ENCODE peak calls at places on chromosomes 4 and X, in ten cellular contexts. One of them, this sample, is unnamed.

GRCh38 chr4:118814901-118815300 is 21.0 kb downstream of the SEC24D start:
- DNase-seq in fibroblast of lung: no peak
- DNase-seq in mesenchymal stem cell: no peak
- DNase-seq in neural progenitor cell: no peak
- DNase-seq in H1: no peak
- DNase-seq in K562: no peak
- DNase-seq in neuronal stem cell: no peak
- DNase-seq in SK-N-SH: no peak
- DNase-seq in IMR-90: no peak
- DNase-seq in mammary epithelial cell: no peak
- DNase-seq in this sample: no peak

GRCh38 chrX:132015875-132016274 is 7.2 kb upstream of the STK26 start:
- DNase-seq in fibroblast of lung: no peak
- DNase-seq in mesenchymal stem cell: no peak
- DNase-seq in neural progenitor cell: no peak
- DNase-seq in H1: no peak
- DNase-seq in K562: no peak
- DNase-seq in neuronal stem cell: no peak
- DNase-seq in SK-N-SH: no peak
- DNase-seq in IMR-90: no peak
- DNase-seq in mammary epithelial cell: no peak
- DNase-seq in this sample: no peak

GRCh38 chr4:85763207-85763606 is 288.3 kb downstream of the ARHGAP24 start:
- DNase-seq in fibroblast of lung: no peak
- DNase-seq in mesenchymal stem cell: no peak
- DNase-seq in neural progenitor cell: no peak
- DNase-seq in H1: no peak
- DNase-seq in K562: no peak
- DNase-seq in neuronal stem cell: no peak
- DNase-seq in SK-N-SH: no peak
- DNase-seq in IMR-90: no peak
- DNase-seq in mammary epithelial cell: no peak
- DNase-seq in this sample: no peak

GRCh38 chrX:16573781-16574180 is 76.2 kb upstream of the S100G start:
- DNase-seq in fibroblast of lung: peak
- DNase-seq in mesenchymal stem cell: peak
- DNase-seq in neural progenitor cell: no peak
- DNase-seq in H1: no peak
- DNase-seq in K562: no peak
- DNase-seq in neuronal stem cell: no peak
- DNase-seq in SK-N-SH: no peak
- DNase-seq in IMR-90: peak
- DNase-seq in mammary epithelial cell: peak
- DNase-seq in this sample: no peak

GRCh38 chrX:79146552-79147390 is 2.3 kb downstream of the GPR174 start:
- DNase-seq in fibroblast of lung: no peak
- DNase-seq in mesenchymal stem cell: no peak
- DNase-seq in neural progenitor cell: no peak
- DNase-seq in H1: no peak
- DNase-seq in K562: no peak
- DNase-seq in neuronal stem cell: no peak
- DNase-seq in SK-N-SH: no peak
- DNase-seq in IMR-90: no peak
- DNase-seq in mammary epithelial cell: no peak
- DNase-seq in this sample: no peak

GRCh38 chr4:52659722-52660261 is 691 bp upstream of the USP46 start:
- DNase-seq in fibroblast of lung: peak
- DNase-seq in mesenchymal stem cell: peak
- DNase-seq in neural progenitor cell: peak
- DNase-seq in H1: peak
- DNase-seq in K562: peak
- DNase-seq in neuronal stem cell: peak
- DNase-seq in SK-N-SH: peak
- DNase-seq in IMR-90: no peak
- DNase-seq in mammary epithelial cell: peak
- DNase-seq in this sample: no peak

GRCh38 chr4:164935363-164935762 is 42.1 kb downstream of the TRIM61 start:
- DNase-seq in fibroblast of lung: no peak
- DNase-seq in mesenchymal stem cell: peak
- DNase-seq in neural progenitor cell: peak
- DNase-seq in H1: peak
- DNase-seq in K562: no peak
- DNase-seq in neuronal stem cell: no peak
- DNase-seq in SK-N-SH: peak
- DNase-seq in IMR-90: no peak
- DNase-seq in mammary epithelial cell: no peak
- DNase-seq in this sample: no peak

GRCh38 chr4:128177376-128177959 is 110.1 kb downstream of the PGRMC2 start:
- DNase-seq in fibroblast of lung: peak
- DNase-seq in mesenchymal stem cell: no peak
- DNase-seq in neural progenitor cell: no peak
- DNase-seq in H1: no peak
- DNase-seq in K562: peak
- DNase-seq in neuronal stem cell: no peak
- DNase-seq in SK-N-SH: no peak
- DNase-seq in IMR-90: no peak
- DNase-seq in mammary epithelial cell: peak
- DNase-seq in this sample: no peak

GRCh38 chr4:8321220-8321619 is 51.7 kb downstream of the HTRA3 start:
- DNase-seq in fibroblast of lung: no peak
- DNase-seq in mesenchymal stem cell: no peak
- DNase-seq in neural progenitor cell: no peak
- DNase-seq in H1: no peak
- DNase-seq in K562: no peak
- DNase-seq in neuronal stem cell: no peak
- DNase-seq in SK-N-SH: no peak
- DNase-seq in IMR-90: no peak
- DNase-seq in mammary epithelial cell: no peak
- DNase-seq in this sample: no peak

GRCh38 chr4:118032691-118033090 is 1.6 kb upstream of the NDST3 start:
- DNase-seq in fibroblast of lung: peak
- DNase-seq in mesenchymal stem cell: peak
- DNase-seq in neural progenitor cell: no peak
- DNase-seq in H1: no peak
- DNase-seq in K562: no peak
- DNase-seq in neuronal stem cell: no peak
- DNase-seq in SK-N-SH: peak
- DNase-seq in IMR-90: peak
- DNase-seq in mammary epithelial cell: peak
- DNase-seq in this sample: no peak

GRCh38 chr4:128358231-128358902 is 70.8 kb upstream of the PGRMC2 start:
- DNase-seq in fibroblast of lung: peak
- DNase-seq in mesenchymal stem cell: peak
- DNase-seq in neural progenitor cell: no peak
- DNase-seq in H1: no peak
- DNase-seq in K562: no peak
- DNase-seq in neuronal stem cell: no peak
- DNase-seq in SK-N-SH: no peak
- DNase-seq in IMR-90: peak
- DNase-seq in mammary epithelial cell: no peak
- DNase-seq in this sample: no peak

GRCh38 chr4:28772066-28772465 is 1911.4 kb downstream of the STIM2 start:
- DNase-seq in fibroblast of lung: peak
- DNase-seq in mesenchymal stem cell: peak
- DNase-seq in neural progenitor cell: no peak
- DNase-seq in H1: no peak
- DNase-seq in K562: no peak
- DNase-seq in neuronal stem cell: no peak
- DNase-seq in SK-N-SH: no peak
- DNase-seq in IMR-90: peak
- DNase-seq in mammary epithelial cell: peak
- DNase-seq in this sample: no peak

GRCh38 chr4:52051615-52052474 is 741 bp downstream of the SPATA18 start:
- DNase-seq in fibroblast of lung: peak
- DNase-seq in mesenchymal stem cell: peak
- DNase-seq in neural progenitor cell: peak
- DNase-seq in H1: peak
- DNase-seq in K562: no peak
- DNase-seq in neuronal stem cell: peak
- DNase-seq in SK-N-SH: peak
- DNase-seq in IMR-90: peak
- DNase-seq in mammary epithelial cell: peak
- DNase-seq in this sample: peak

GRCh38 chrX:153981771-153982533 is 9.4 kb downstream of the TMEM187 start:
- DNase-seq in fibroblast of lung: no peak
- DNase-seq in mesenchymal stem cell: no peak
- DNase-seq in neural progenitor cell: no peak
- DNase-seq in H1: no peak
- DNase-seq in K562: no peak
- DNase-seq in neuronal stem cell: no peak
- DNase-seq in SK-N-SH: no peak
- DNase-seq in IMR-90: no peak
- DNase-seq in mammary epithelial cell: no peak
- DNase-seq in this sample: no peak
- H3K9ac ChIP-seq in fibroblast of lung: no peak
- H3K9ac ChIP-seq in mesenchymal stem cell: no peak
- H3K9ac ChIP-seq in neural progenitor cell: no peak
- H3K9ac ChIP-seq in H1: no peak
- H3K9ac ChIP-seq in K562: peak
- H3K9ac ChIP-seq in neuronal stem cell: no peak
- H3K9ac ChIP-seq in SK-N-SH: no peak
- H3K9ac ChIP-seq in IMR-90: no peak
- H3K9ac ChIP-seq in mammary epithelial cell: no peak
- H3K9ac ChIP-seq in this sample: no peak

DNA sequence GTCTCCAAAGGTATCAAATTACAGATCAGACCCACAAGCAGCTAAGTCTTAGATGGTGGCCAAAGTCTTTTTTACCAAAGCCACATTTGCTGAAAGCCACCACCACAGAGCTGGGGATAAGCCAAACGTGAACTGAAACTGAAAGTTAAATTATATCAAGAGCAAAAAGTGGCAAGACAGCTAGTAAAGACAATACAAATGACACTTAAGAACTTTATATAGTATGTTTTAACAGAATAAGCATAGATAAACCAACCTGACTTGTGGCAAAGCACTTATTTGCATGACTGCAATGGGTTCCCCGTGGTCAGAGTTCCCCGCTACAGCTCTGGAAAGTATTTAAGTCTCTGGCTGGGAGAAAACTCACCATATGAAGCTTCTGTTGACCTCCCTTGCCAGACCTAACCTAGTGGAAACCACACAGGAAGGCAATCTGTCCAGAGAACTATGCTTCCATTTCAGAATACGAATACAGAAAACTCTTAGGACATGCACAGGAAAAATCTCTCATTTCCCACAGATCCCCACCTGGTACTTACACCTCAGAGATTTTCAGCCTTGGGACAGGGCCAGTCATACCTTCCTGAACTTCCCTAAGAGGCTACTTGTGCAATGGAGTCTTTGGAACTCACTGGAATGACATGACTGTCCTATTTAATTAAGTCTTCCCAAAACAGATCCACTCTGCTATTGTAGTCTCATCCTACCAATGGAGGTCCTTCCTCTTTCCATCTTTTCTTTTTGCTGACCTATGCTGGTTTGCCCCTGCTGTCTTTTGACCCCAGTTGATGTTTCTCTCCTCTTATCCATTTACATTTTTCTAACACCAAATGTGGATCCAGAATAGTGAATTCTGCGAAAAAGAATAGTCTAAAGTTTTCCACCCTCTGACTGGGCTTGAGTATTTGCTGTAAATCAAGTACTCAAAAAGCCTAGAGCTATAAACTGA is 225.1 kb downstream of the NR3C2 start:
- DNase-seq in fibroblast of lung: peak
- DNase-seq in mesenchymal stem cell: no peak
- DNase-seq in neural progenitor cell: no peak
- DNase-seq in H1: no peak
- DNase-seq in K562: no peak
- DNase-seq in neuronal stem cell: no peak
- DNase-seq in SK-N-SH: no peak
- DNase-seq in IMR-90: no peak
- DNase-seq in mammary epithelial cell: no peak
- DNase-seq in this sample: no peak
- H2AFZ ChIP-seq in fibroblast of lung: peak
- H2AFZ ChIP-seq in mesenchymal stem cell: no peak
- H2AFZ ChIP-seq in neural progenitor cell: no peak
- H2AFZ ChIP-seq in H1: no peak
- H2AFZ ChIP-seq in K562: no peak
- H2AFZ ChIP-seq in neuronal stem cell: no peak
- H2AFZ ChIP-seq in SK-N-SH: no peak
- H2AFZ ChIP-seq in IMR-90: no peak
- H2AFZ ChIP-seq in mammary epithelial cell: no peak
- H2AFZ ChIP-seq in this sample: no peak

DNA sequence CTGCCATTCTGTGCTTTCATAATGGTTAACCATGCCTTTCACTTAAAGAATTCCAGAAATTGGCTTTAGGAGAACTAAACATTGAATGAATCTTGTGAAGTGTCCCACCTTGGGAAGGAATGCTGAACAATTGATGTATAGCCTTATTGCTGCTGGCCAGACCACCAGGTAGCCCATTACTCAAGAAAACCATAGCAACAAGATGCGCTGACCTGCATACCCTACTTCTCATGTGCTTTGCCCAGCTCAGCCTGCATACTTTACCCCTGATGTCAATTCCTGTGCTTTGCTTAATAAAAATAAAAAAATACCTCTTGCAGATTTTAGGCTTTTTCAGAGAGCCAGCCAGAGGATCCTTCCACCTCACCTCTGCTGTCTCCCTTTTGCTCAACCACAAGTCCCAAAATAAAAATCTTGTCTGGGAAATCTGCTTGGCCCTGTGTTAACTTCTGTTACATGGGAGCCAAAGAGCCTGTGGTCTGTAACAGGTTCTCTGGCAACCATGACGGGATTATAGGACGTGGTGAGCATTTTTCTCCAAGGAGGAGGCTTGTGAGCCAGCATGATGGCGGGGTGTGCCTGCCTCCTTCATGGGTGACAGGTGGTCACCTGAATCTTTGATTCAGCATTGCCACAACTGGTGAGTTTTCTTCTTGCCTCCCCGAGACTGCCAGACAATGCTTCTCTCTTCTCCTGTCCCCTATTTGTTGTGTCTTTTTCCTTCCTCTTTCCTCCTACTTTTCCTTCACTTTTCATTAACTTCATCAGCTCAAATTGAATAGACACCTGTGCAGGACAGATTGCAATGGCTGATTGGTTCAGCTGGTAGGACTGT is 106.8 kb downstream of the ARSJ start:
- DNase-seq in fibroblast of lung: peak
- DNase-seq in mesenchymal stem cell: no peak
- DNase-seq in neural progenitor cell: no peak
- DNase-seq in H1: no peak
- DNase-seq in K562: no peak
- DNase-seq in neuronal stem cell: no peak
- DNase-seq in SK-N-SH: no peak
- DNase-seq in IMR-90: peak
- DNase-seq in mammary epithelial cell: no peak
- DNase-seq in this sample: no peak
- H3K9ac ChIP-seq in fibroblast of lung: no peak
- H3K9ac ChIP-seq in mesenchymal stem cell: no peak
- H3K9ac ChIP-seq in neural progenitor cell: no peak
- H3K9ac ChIP-seq in H1: no peak
- H3K9ac ChIP-seq in K562: no peak
- H3K9ac ChIP-seq in neuronal stem cell: no peak
- H3K9ac ChIP-seq in SK-N-SH: no peak
- H3K9ac ChIP-seq in IMR-90: no peak
- H3K9ac ChIP-seq in mammary epithelial cell: no peak
- H3K9ac ChIP-seq in this sample: no peak

DNA sequence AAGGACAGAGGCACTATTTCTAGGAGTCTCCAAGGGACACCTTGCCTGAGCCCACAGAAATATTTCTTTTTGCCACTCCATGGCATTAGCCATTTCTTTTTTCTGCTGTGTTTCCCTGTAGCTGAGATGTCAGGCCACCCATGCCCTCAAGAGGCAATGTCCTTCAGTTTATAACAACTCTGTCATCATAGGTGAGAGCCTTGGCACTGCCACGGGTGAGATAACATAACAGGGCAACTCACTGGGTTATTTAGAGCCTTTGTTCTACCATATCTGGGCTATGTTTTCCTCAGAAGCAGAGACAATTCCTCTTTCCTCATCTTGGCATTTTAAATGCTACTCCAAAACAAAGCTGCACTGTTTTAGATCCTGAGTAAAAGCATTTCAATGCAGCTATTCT is 99.9 kb upstream of the MAOA start:
- DNase-seq in fibroblast of lung: no peak
- DNase-seq in mesenchymal stem cell: no peak
- DNase-seq in neural progenitor cell: no peak
- DNase-seq in H1: no peak
- DNase-seq in K562: no peak
- DNase-seq in neuronal stem cell: no peak
- DNase-seq in SK-N-SH: no peak
- DNase-seq in IMR-90: no peak
- DNase-seq in mammary epithelial cell: no peak
- DNase-seq in this sample: no peak
- H2AFZ ChIP-seq in fibroblast of lung: no peak
- H2AFZ ChIP-seq in mesenchymal stem cell: no peak
- H2AFZ ChIP-seq in neural progenitor cell: peak
- H2AFZ ChIP-seq in H1: no peak
- H2AFZ ChIP-seq in K562: no peak
- H2AFZ ChIP-seq in neuronal stem cell: no peak
- H2AFZ ChIP-seq in SK-N-SH: no peak
- H2AFZ ChIP-seq in IMR-90: no peak
- H2AFZ ChIP-seq in mammary epithelial cell: no peak
- H2AFZ ChIP-seq in this sample: no peak